ENCODE peak calls at places on chromosomes 16 and 17, in seven cellular contexts. N is AG09319, W is PC-3, Y is choroid plexus epithelial cell, B is body of pancreas, I is left ventricle myocardium inferior, Q is thoracic aorta. S is an unnamed sample.
A peak's percentile ranks its signal among the peaks of the same experiment; 100 is the strongest.

GRCh38 chr16:57167951-57168350 is 17.9 kb downstream of the PSME3IP1 start:
- DNase-seq in N (peak; percentile 48), W (peak; percentile 57), Y (peak; percentile 91), B (no peak), I (no peak), Q (no peak), S (peak; percentile 16)

GRCh38 chr17:7475764-7476422 is 3.5 kb downstream of the ZBTB4 start:
- DNase-seq in N (no peak), W (no peak), Y (no peak), B (peak; percentile 52), I (peak; percentile 61), Q (no peak), S (peak; percentile 39)

GRCh38 chr16:1909661-1910231 is 8.5 kb downstream of the HS3ST6 start:
- DNase-seq in N (no peak), W (no peak), Y (no peak), B (no peak), I (no peak), Q (no peak), S (no peak)

GRCh38 chr17:9052921-9053320 is 31.6 kb downstream of the NTN1 start:
- DNase-seq in N (no peak), W (no peak), Y (no peak), B (no peak), I (no peak), Q (no peak), S (no peak)

GRCh38 chr17:17749921-17750320 is 68.7 kb downstream of the RAI1 start:
- DNase-seq in N (no peak), W (peak; percentile 42), Y (peak; percentile 67), B (peak; percentile 75), I (no peak), Q (no peak), S (peak; percentile 78)

GRCh38 chr17:17216236-17216635 is 10.1 kb upstream of the PLD6 start:
- DNase-seq in N (no peak), W (no peak), Y (no peak), B (no peak), I (no peak), Q (no peak), S (no peak)

GRCh38 chr17:36721560-36722120 is 120.3 kb downstream of the MRM1 start:
- DNase-seq in N (no peak), W (no peak), Y (no peak), B (no peak), I (no peak), Q (no peak), S (peak; percentile 21)

GRCh38 chr16:17173134-17173729 is 297.5 kb downstream of the XYLT1 start:
- DNase-seq in N (peak; percentile 22), W (no peak), Y (peak; percentile 1), B (peak; percentile 34), I (peak; percentile 24), Q (no peak), S (peak; percentile 9)

GRCh38 chr16:12903325-12904040 is 2.1 kb downstream of the SHISA9 start:
- DNase-seq in N (no peak), W (no peak), Y (no peak), B (no peak), I (no peak), Q (no peak), S (no peak)

GRCh38 chr16:89038811-89039735 is 54.6 kb upstream of the ACSF3 start:
- DNase-seq in N (no peak), W (no peak), Y (no peak), B (no peak), I (no peak), Q (no peak), S (no peak)

DNA sequence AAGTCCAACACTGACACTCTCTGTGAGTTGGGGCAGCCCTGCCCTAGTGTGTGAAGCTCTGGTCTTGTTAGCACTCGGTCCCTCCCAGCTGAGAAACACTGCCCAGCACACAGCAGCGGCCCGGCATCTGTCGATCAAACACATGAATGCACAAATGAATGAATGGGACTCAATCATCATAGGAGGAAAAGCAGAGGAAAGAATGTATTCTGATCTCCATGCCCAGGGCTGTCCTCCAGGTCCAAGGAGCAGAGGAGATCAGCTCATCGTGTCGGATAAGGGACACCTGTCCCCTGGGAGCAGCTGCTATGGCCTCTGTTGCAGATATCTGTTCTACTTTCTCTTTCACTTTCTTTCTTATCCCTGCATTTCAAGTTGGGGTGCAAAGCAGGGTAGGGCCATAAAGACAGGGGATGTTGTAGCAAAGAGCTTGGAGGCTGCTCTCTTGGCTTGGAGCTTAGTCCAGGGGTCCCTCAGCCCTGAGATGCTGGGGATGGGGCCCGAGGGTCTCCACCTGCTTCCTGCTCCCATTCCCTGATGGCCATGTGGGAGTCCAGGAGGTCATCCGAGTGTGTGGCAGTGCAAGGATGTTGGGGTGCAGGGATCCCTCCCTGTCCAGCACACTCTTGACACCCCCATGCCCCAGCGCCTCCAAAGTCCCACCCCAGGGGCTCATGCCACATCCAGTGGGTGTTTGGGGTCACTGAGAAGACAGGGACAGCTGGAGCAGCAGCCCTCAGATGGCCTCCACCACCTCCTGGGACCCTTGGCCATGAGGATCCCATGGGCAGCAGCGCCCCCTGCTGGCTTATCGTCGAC is 88.2 kb downstream of the IRF8 start:
- DNase-seq in N (no peak), W (no peak), Y (no peak), B (peak; percentile 17), I (no peak), Q (no peak), S (peak; percentile 64)
- TF ChIP-seq CTCF in N (peak; percentile 25), W (no peak), Y (peak; percentile 47), B (peak; percentile 30), I (peak; percentile 59), Q (peak; percentile 37), S (peak; percentile 77)

GRCh38 chr17:14203392-14203791 is 33.3 kb downstream of the CDRT15 start:
- DNase-seq in N (no peak), W (peak; percentile 26), Y (peak; percentile 35), B (no peak), I (no peak), Q (no peak), S (peak; percentile 44)
- TF ChIP-seq CTCF in N (peak; percentile 24), W (peak; percentile 52), Y (peak; percentile 60), B (no peak), I (peak; percentile 40), Q (no peak), S (peak; percentile 28)

DNA sequence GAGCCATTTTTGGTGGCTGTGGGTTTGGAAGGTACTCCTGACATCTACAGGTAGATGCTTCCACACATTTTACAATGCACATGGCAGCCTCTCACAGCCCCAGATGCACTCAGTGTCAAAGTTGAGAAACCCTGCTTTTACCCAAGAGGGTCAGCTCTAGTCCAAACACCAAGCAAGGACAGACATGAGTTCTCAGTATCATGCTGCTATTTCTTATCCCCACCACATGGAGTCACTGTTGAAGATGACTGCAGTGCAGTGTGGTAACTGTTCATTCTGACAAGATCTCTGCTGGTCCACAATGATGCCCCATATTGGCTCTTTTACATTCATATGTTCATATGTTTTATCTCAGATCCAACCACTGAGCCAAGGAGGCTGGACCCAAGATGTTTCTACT is 50.5 kb upstream of the SALL1 start:
- DNase-seq in N (no peak), W (no peak), Y (peak; percentile 3), B (no peak), I (no peak), Q (no peak), S (no peak)
- TF ChIP-seq CTCF in N (no peak), W (no peak), Y (no peak), B (no peak), I (no peak), Q (no peak), S (no peak)

GRCh38 chr17:66842505-66842904 is 7.6 kb downstream of the CACNG5 start:
- DNase-seq in N (no peak), W (no peak), Y (no peak), B (no peak), I (no peak), Q (no peak), S (no peak)

GRCh38 chr17:66841744-66842143 is 6.8 kb downstream of the CACNG5 start:
- DNase-seq in N (no peak), W (no peak), Y (no peak), B (no peak), I (no peak), Q (no peak), S (no peak)

GRCh38 chr17:66840061-66840460 is 5.1 kb downstream of the CACNG5 start:
- DNase-seq in N (no peak), W (no peak), Y (no peak), B (no peak), I (no peak), Q (no peak), S (no peak)

GRCh38 chr17:66842959-66843358 is 8.0 kb downstream of the CACNG5 start:
- DNase-seq in N (no peak), W (no peak), Y (no peak), B (no peak), I (no peak), Q (no peak), S (no peak)

DNA sequence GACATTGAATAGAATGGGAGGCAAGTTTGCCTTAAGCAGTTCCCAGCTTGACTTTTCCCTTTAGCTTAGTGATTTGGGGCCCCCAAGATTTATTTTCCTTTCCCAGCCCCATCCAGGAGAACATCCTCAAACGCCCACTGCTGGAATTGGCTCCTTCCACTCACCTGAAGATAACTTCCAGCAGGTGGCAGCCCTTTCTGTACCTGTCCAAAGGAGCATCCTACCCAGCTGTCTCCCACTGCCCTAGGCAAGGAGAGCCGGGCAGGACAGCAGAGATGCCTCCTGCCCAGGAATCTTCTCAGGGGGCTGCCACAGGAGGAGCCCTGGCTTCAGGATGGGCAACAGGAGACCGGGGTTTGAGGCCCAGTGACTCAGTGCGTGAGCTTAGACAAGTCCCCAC is 6.4 kb downstream of the CACNG5 start:
- DNase-seq in N (no peak), W (peak; percentile 42), Y (no peak), B (no peak), I (no peak), Q (no peak), S (no peak)
- TF ChIP-seq CTCF in N (no peak), W (peak; percentile 42), Y (no peak), B (no peak), I (no peak), Q (no peak), S (no peak)